ENCODE peak calls at places on chromosomes 6 and 20, in six cellular contexts. P is IMR-90, Z is H9, F is neuronal stem cell, N is mesendoderm, C is H1. V is an unnamed sample.

GRCh38 chr6:30881987-30882763 is 2.1 kb upstream of the DDR1 start:
- DNase-seq in N (peak; percentile 78), P (peak; percentile 77), Z (peak; percentile 55), F (peak; percentile 47), C (no peak), V (peak; percentile 64)

GRCh38 chr6:73180718-73181619 is 44.3 kb downstream of the KHDC1L start:
- DNase-seq in P (peak; percentile 84), C (no peak), F (peak; percentile 24), N (peak; percentile 54), Z (no peak), V (peak; percentile 75)

GRCh38 chr6:152952866-152953509 is 29.9 kb downstream of the FBXO5 start:
- DNase-seq in N (peak; percentile 45), Z (no peak), F (no peak), P (peak; percentile 63), C (no peak), V (peak; percentile 61)

GRCh38 chr6:131281471-131282270 is 146.4 kb downstream of the AKAP7 start:
- DNase-seq in P (peak; percentile 17), N (peak; percentile 69), F (peak; percentile 40), Z (peak; percentile 69), C (no peak), V (peak; percentile 53)

GRCh38 chr6:16985484-16986284 is 116.2 kb upstream of the STMND1 start:
- DNase-seq in Z (no peak), F (no peak), C (no peak), N (no peak), P (peak; percentile 88), V (peak; percentile 87)

GRCh38 chr6:13635948-13636658 is 21.0 kb downstream of the NOL7 start:
- DNase-seq in Z (no peak), C (no peak), F (no peak), P (no peak), N (peak; percentile 42), V (no peak)

GRCh38 chr6:100099189-100100074 is 105.4 kb upstream of the MCHR2 start:
- DNase-seq in F (no peak), Z (no peak), C (no peak), P (peak; percentile 41), N (peak; percentile 46), V (peak; percentile 30)

GRCh38 chr6:35468980-35469710 is 944 bp downstream of the RPL10A start:
- DNase-seq in F (no peak), N (no peak), P (no peak), C (no peak), Z (no peak), V (no peak)

GRCh38 chr6:143157146-143157545 is 96.5 kb downstream of the AIG1 start:
- DNase-seq in Z (no peak), P (no peak), F (no peak), N (peak; percentile 11), C (no peak), V (no peak)

GRCh38 chr6:40425192-40425919 is 161.8 kb downstream of the LRFN2 start:
- DNase-seq in F (no peak), N (no peak), C (no peak), Z (no peak), P (no peak), V (no peak)

GRCh38 chr6:138722425-138723371 is 50.9 kb upstream of the CCDC28A start:
- DNase-seq in F (no peak), P (peak; percentile 49), C (no peak), N (peak; percentile 37), Z (no peak), V (peak; percentile 91)

GRCh38 chr6:26497610-26498009 is 2.5 kb upstream of the BTN1A1 start:
- DNase-seq in F (no peak), N (no peak), P (no peak), Z (no peak), C (no peak), V (no peak)

GRCh38 chr6:36067374-36068011 is 39.9 kb downstream of the MAPK14 start:
- DNase-seq in C (no peak), P (peak; percentile 49), N (no peak), F (no peak), Z (no peak), V (peak; percentile 54)

GRCh38 chr20:50276119-50277063 is 85.8 kb downstream of the CEBPB start:
- DNase-seq in N (no peak), Z (no peak), C (no peak), P (no peak), F (no peak), V (no peak)

GRCh38 chr20:2022163-2022562 is 28.3 kb upstream of the PDYN start:
- DNase-seq in C (no peak), Z (no peak), N (no peak), F (no peak), P (no peak), V (no peak)

GRCh38 chr6:156857573-156857972 is 80.4 kb downstream of the ARID1B start:
- DNase-seq in C (no peak), F (no peak), Z (no peak), N (no peak), P (peak; percentile 64), V (peak; percentile 65)

GRCh38 chr6:138714493-138714892 is 59.1 kb upstream of the CCDC28A start:
- DNase-seq in F (no peak), Z (no peak), N (no peak), P (no peak), C (no peak), V (no peak)

GRCh38 chr6:37558646-37559045 is 59.0 kb upstream of the CCDC167 start:
- DNase-seq in Z (no peak), F (no peak), N (no peak), P (no peak), C (no peak), V (no peak)

GRCh38 chr20:37627060-37627766 is 66.6 kb upstream of the CTNNBL1 start:
- DNase-seq in F (peak; percentile 82), Z (peak; percentile 69), C (peak; percentile 77), N (peak; percentile 72), P (peak; percentile 55), V (peak; percentile 60)

GRCh38 chr20:51529027-51529749 is 13.3 kb downstream of the NFATC2 start:
- DNase-seq in Z (no peak), N (no peak), P (peak; percentile 74), C (no peak), F (no peak), V (no peak)

GRCh38 chr6:169829786-169830185 is 78.4 kb downstream of the ERMARD start:
- DNase-seq in Z (peak; percentile 27), P (no peak), N (no peak), C (peak; percentile 41), F (no peak), V (no peak)

GRCh38 chr6:118893095-118893881 is 664 bp upstream of the ASF1A start:
- DNase-seq in C (no peak), N (peak; percentile 86), F (no peak), P (peak; percentile 67), Z (peak; percentile 41), V (peak; percentile 84)

GRCh38 chr20:38825571-38825900 is 20.0 kb downstream of the PPP1R16B start:
- DNase-seq in C (no peak), N (no peak), P (no peak), F (no peak), Z (no peak), V (no peak)

GRCh38 chr6:25637946-25638345 is 14.1 kb upstream of the SCGN start:
- DNase-seq in N (peak; percentile 67), F (no peak), C (peak; percentile 55), P (no peak), Z (peak; percentile 71), V (no peak)

GRCh38 chr6:107152633-107153032 is 37.3 kb upstream of the BEND3 start:
- DNase-seq in F (no peak), C (no peak), N (no peak), P (no peak), Z (no peak), V (no peak)

GRCh38 chr20:42261766-42262165 is 643.6 kb upstream of the CHD6 start:
- DNase-seq in F (no peak), Z (no peak), C (no peak), P (no peak), N (no peak), V (no peak)
- H2BK15ac ChIP-seq in F (no peak overlapping the region), Z (no peak overlapping the region), C (no peak overlapping the region), P (no peak overlapping the region), N (no peak overlapping the region), V (no peak overlapping the region)

GRCh38 chr6:21996425-21997207 is 300.2 kb downstream of the PRL start:
- DNase-seq in C (no peak), F (no peak), P (no peak), N (no peak), Z (no peak), V (no peak)

GRCh38 chr6:21998539-21998938 is 298.3 kb downstream of the PRL start:
- DNase-seq in C (no peak), N (no peak), P (no peak), F (no peak), Z (no peak), V (no peak)

GRCh38 chr6:21997414-21998037 is 299.3 kb downstream of the PRL start:
- DNase-seq in Z (no peak), F (no peak), C (no peak), P (peak; percentile 59), N (no peak), V (peak; percentile 42)

GRCh38 chr6:22001336-22002027 is 295.4 kb downstream of the PRL start:
- DNase-seq in P (no peak), C (no peak), N (no peak), F (no peak), Z (no peak), V (no peak)

DNA sequence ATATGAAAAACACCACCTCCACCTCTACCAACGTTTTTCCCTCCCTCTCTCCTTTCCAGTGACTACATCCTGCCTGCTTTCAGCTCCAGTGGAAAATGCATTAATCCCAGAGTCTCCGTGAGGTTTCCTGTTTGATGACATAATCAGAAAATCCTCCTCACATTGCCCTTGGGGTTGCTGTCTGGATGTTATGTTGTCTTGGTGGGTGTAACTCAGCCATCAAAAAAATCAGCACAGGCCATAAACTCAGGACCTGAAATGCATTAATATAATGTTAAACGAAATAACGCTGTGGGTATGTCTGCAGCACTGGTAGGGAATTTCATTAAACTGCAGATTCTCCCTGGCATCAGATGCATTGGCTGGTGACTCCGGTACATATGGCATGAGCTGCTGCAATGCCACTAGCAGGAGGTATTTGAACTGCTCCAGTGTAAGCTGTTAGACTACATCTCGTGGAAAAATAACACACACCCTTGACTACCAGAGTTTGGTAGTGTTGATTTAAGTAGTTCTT is 297.8 kb downstream of the PRL start:
- DNase-seq in P (peak; percentile 76), Z (no peak), C (no peak), N (peak; percentile 77), F (no peak), V (peak; percentile 79)
- H3K4me1 ChIP-seq in P (peaks cover 12% of the 10 kb centered on the region), Z (no peaks in the 10 kb centered on the region), C (no peaks in the 10 kb centered on the region), N (peaks cover 1% of the 10 kb centered on the region), F (peaks cover 1% of the 10 kb centered on the region), V (peaks cover 2% of the 10 kb centered on the region)

GRCh38 chr20:19942611-19943010 is 74.6 kb upstream of the NAA20 start:
- DNase-seq in C (no peak), F (no peak), N (no peak), P (no peak), Z (no peak), V (no peak)

GRCh38 chr20:19943021-19943659 is 74.0 kb upstream of the NAA20 start:
- DNase-seq in C (no peak), Z (no peak), P (no peak), F (no peak), N (no peak), V (no peak)

GRCh38 chr20:19945732-19946670 is 71.2 kb upstream of the NAA20 start:
- DNase-seq in P (no peak), F (no peak), Z (no peak), N (no peak), C (no peak), V (no peak)

GRCh38 chr20:19947611-19948264 is 69.4 kb upstream of the NAA20 start:
- DNase-seq in N (peak; percentile 75), C (no peak), Z (peak; percentile 73), P (peak; percentile 97), F (no peak), V (peak; percentile 93)

GRCh38 chr20:19944772-19945459 is 72.2 kb upstream of the NAA20 start:
- DNase-seq in C (no peak), F (no peak), P (peak; percentile 67), Z (no peak), N (no peak), V (peak; percentile 72)
- H2BK15ac ChIP-seq in C (no peak overlapping the region), F (no peak overlapping the region), P (no peak overlapping the region), Z (no peak overlapping the region), N (no peak overlapping the region), V (no peak overlapping the region)

GRCh38 chr6:136717297-136717990 is 74.8 kb downstream of the MAP3K5 start:
- DNase-seq in N (no peak), Z (no peak), F (no peak), C (no peak), P (peak; percentile 31), V (no peak)
- H3K4me1 ChIP-seq in N (peaks cover 2% of the 10 kb centered on the region), Z (peaks cover 3% of the 10 kb centered on the region), F (no peaks in the 10 kb centered on the region), C (no peaks in the 10 kb centered on the region), P (peaks cover 3% of the 10 kb centered on the region), V (peaks cover 1% of the 10 kb centered on the region)

V was measured in mesenchymal stem cell.